ENCODE peak calls at places on chromosomes 6 and 20, in six cellular contexts. K is heart right ventricle, P is AG10803, G is stomach, V is cardiac muscle cell, S is pancreas. A is an unnamed sample.

GRCh38 chr20:13839421-13840092 is 54.7 kb downstream of the NDUFAF5 start:
- DNase-seq in G (no peak), S (no peak), K (no peak), V (no peak), P (peak), A (peak)

GRCh38 chr6:105803439-105803838 is 282.7 kb upstream of the PRDM1 start:
- DNase-seq in G (no peak), K (no peak), P (peak), V (no peak), S (no peak), A (no peak)

GRCh38 chr20:63856111-63856511 is 5.2 kb upstream of the ABHD16B start:
- DNase-seq in P (no peak), V (no peak), G (no peak), S (no peak), K (no peak), A (no peak)

GRCh38 chr6:45741437-45742166 is 274.1 kb downstream of the CLIC5 start:
- DNase-seq in K (no peak), S (no peak), V (no peak), G (peak), P (peak), A (no peak)

GRCh38 chr6:4655196-4656025 is 120.8 kb upstream of the CDYL start:
- DNase-seq in S (no peak), P (no peak), K (no peak), G (no peak), V (no peak), A (no peak)

GRCh38 chr20:43916073-43916874 is 1.6 kb downstream of the TOX2 start:
- DNase-seq in V (no peak), P (peak), S (no peak), K (no peak), G (no peak), A (no peak)

GRCh38 chr6:8530775-8531435 is 95.6 kb upstream of the SLC35B3 start:
- DNase-seq in V (peak), G (no peak), S (no peak), P (no peak), K (no peak), A (peak)

GRCh38 chr6:9494864-9495263 is 920.0 kb downstream of the TFAP2A start:
- DNase-seq in P (peak), S (no peak), V (no peak), G (no peak), K (no peak), A (no peak)

GRCh38 chr20:41347523-41348429 is 7.2 kb downstream of the LPIN3 start:
- DNase-seq in G (no peak), S (no peak), V (no peak), K (no peak), P (peak), A (no peak)

GRCh38 chr6:37473364-37474095 is 26.2 kb downstream of the CCDC167 start:
- DNase-seq in S (no peak), K (peak), V (no peak), G (peak), P (no peak), A (no peak)

GRCh38 chr20:50919567-50919966 is 11.7 kb downstream of the ADNP start:
- DNase-seq in V (no peak), S (peak), G (peak), P (peak), K (no peak), A (peak)

GRCh38 chr20:32577657-32578056 is 7.5 kb downstream of the NOL4L start:
- DNase-seq in S (no peak), P (peak), G (no peak), V (no peak), K (no peak), A (no peak)

GRCh38 chr6:100617633-100618348 is 153.1 kb upstream of the SIM1 start:
- DNase-seq in P (peak), K (no peak), G (no peak), V (no peak), S (no peak), A (peak)

GRCh38 chr6:170450946-170451761 is 102.0 kb downstream of the PSMB1 start:
- DNase-seq in V (no peak), K (peak), P (no peak), G (no peak), S (no peak), A (no peak)

GRCh38 chr6:56649053-56649769 is 6.5 kb upstream of the DST start:
- DNase-seq in G (no peak), V (peak), K (no peak), P (peak), S (no peak), A (no peak)

GRCh38 chr6:159267165-159267564 is 98.0 kb downstream of the FNDC1 start:
- DNase-seq in P (no peak), G (no peak), S (no peak), K (no peak), V (peak), A (no peak)

GRCh38 chr6:155079985-155080452 is 84.9 kb downstream of the TIAM2 start:
- DNase-seq in V (peak), K (no peak), G (no peak), P (no peak), S (no peak), A (no peak)

GRCh38 chr6:167957626-167958025 is 39.8 kb upstream of the KIF25 start:
- DNase-seq in P (no peak), K (no peak), S (no peak), G (no peak), V (no peak), A (no peak)

GRCh38 chr6:45479834-45480696 is 102.3 kb upstream of the SUPT3H start:
- DNase-seq in S (no peak), P (peak), G (no peak), K (no peak), V (no peak), A (peak)

GRCh38 chr20:10807013-10807412 is 133.2 kb upstream of the JAG1 start:
- DNase-seq in V (no peak), S (no peak), P (no peak), G (no peak), K (no peak), A (no peak)

GRCh38 chr6:41462980-41463930 is 82.9 kb upstream of the FOXP4 start:
- DNase-seq in S (peak), P (peak), V (peak), G (peak), K (peak), A (peak)

GRCh38 chr6:163113358-163113962 is 301.1 kb upstream of the QKI start:
- DNase-seq in P (no peak), V (no peak), G (no peak), K (no peak), S (no peak), A (no peak)

GRCh38 chr20:41462372-41463161 is 95.9 kb upstream of the EMILIN3 start:
- DNase-seq in G (no peak), P (no peak), S (no peak), K (no peak), V (no peak), A (no peak)

GRCh38 chr6:16059496-16059895 is 69.4 kb upstream of the MYLIP start:
- DNase-seq in P (no peak), K (no peak), G (no peak), S (no peak), V (no peak), A (no peak)

GRCh38 chr6:130906736-130907381 is 79.7 kb downstream of the SMLR1 start:
- DNase-seq in S (no peak), K (no peak), P (peak), V (no peak), G (no peak), A (no peak)

GRCh38 chr6:54267798-54268197 is 40.4 kb upstream of the TINAG start:
- DNase-seq in V (peak), P (peak), K (no peak), G (no peak), S (peak), A (no peak)

GRCh38 chr20:10553326-10553984 is 118.3 kb downstream of the SLX4IP start:
- DNase-seq in S (peak), K (peak), G (peak), P (peak), V (peak), A (peak)

GRCh38 chr6:166782541-166782940 is 155.5 kb upstream of the RPS6KA2 start:
- DNase-seq in K (no peak), V (no peak), G (no peak), P (no peak), S (no peak), A (no peak)

GRCh38 chr20:40494238-40494637 is 194.8 kb downstream of the MAFB start:
- DNase-seq in S (no peak), V (no peak), G (peak), K (no peak), P (no peak), A (no peak)

GRCh38 chr6:90284745-90285481 is 11.7 kb downstream of the BACH2 start:
- DNase-seq in G (no peak), K (no peak), V (no peak), S (no peak), P (peak), A (no peak)

GRCh38 chr6:56314683-56315523 is 67.5 kb upstream of the COL21A1 start:
- DNase-seq in K (no peak), P (peak), V (peak), S (peak), G (no peak), A (no peak)

GRCh38 chr20:59600472-59600871 is 3.9 kb upstream of the PHACTR3 start:
- DNase-seq in K (no peak), V (no peak), S (no peak), G (no peak), P (no peak), A (no peak)

GRCh38 chr20:64153410-64153809 is 10.8 kb upstream of the MYT1 start:
- DNase-seq in K (no peak), G (no peak), S (no peak), P (no peak), V (no peak), A (no peak)

GRCh38 chr6:165634076-165634475 is 29.0 kb downstream of the PDE10A start:
- DNase-seq in G (no peak), S (no peak), V (no peak), K (no peak), P (no peak), A (no peak)

GRCh38 chr20:41340327-41341055 is at the start of gene LPIN3:
- DNase-seq in G (peak), P (peak), V (peak), K (peak), S (peak), A (no peak)

GRCh38 chr6:75167851-75168250 is 38.0 kb downstream of the COL12A1 start:
- DNase-seq in P (no peak), S (no peak), K (no peak), G (no peak), V (no peak), A (no peak)

GRCh38 chr20:46073443-46073842 is 16.3 kb downstream of the NCOA5 start:
- DNase-seq in P (no peak), V (no peak), S (no peak), K (no peak), G (no peak), A (no peak)

GRCh38 chr20:46071573-46071972 is 18.2 kb downstream of the NCOA5 start:
- DNase-seq in G (no peak), V (no peak), K (no peak), S (no peak), P (no peak), A (no peak)

GRCh38 chr20:46074006-46074405 is 15.8 kb downstream of the NCOA5 start:
- DNase-seq in G (no peak), P (no peak), K (no peak), S (no peak), V (no peak), A (no peak)

GRCh38 chr20:46073024-46073423 is 16.7 kb downstream of the NCOA5 start:
- DNase-seq in P (no peak), V (no peak), S (no peak), G (no peak), K (no peak), A (no peak)

GRCh38 chr20:46070215-46070910 is 19.4 kb downstream of the NCOA5 start:
- DNase-seq in P (peak), G (no peak), K (no peak), V (no peak), S (no peak), A (peak)
- TF ChIP-seq CTCF in P (no peak), G (no peak), K (no peak), V (no peak), S (no peak), A (no peak)

GRCh38 chr6:43426928-43427405 is 374 bp upstream of the ABCC10 start:
- DNase-seq in P (no peak), G (no peak), K (no peak), S (no peak), V (no peak), A (no peak)

GRCh38 chr6:43428112-43428570 is 800 bp downstream of the ABCC10 start:
- DNase-seq in K (no peak), G (no peak), P (no peak), V (no peak), S (no peak), A (no peak)

GRCh38 chr6:43432009-43432945 is 4.9 kb downstream of the ABCC10 start:
- DNase-seq in S (no peak), V (no peak), G (no peak), K (no peak), P (no peak), A (no peak)

GRCh38 chr6:43427406-43428111 is at the start of gene ABCC10:
- DNase-seq in S (peak), G (peak), V (peak), P (peak), K (peak), A (peak)

GRCh38 chr6:43428874-43429273 is 1.5 kb downstream of the ABCC10 start:
- DNase-seq in K (no peak), P (no peak), V (no peak), S (no peak), G (no peak), A (no peak)
- H3K4me3 ChIP-seq in K (no peak), P (peak), V (no peak), S (no peak), G (peak), A (peak)

DNA sequence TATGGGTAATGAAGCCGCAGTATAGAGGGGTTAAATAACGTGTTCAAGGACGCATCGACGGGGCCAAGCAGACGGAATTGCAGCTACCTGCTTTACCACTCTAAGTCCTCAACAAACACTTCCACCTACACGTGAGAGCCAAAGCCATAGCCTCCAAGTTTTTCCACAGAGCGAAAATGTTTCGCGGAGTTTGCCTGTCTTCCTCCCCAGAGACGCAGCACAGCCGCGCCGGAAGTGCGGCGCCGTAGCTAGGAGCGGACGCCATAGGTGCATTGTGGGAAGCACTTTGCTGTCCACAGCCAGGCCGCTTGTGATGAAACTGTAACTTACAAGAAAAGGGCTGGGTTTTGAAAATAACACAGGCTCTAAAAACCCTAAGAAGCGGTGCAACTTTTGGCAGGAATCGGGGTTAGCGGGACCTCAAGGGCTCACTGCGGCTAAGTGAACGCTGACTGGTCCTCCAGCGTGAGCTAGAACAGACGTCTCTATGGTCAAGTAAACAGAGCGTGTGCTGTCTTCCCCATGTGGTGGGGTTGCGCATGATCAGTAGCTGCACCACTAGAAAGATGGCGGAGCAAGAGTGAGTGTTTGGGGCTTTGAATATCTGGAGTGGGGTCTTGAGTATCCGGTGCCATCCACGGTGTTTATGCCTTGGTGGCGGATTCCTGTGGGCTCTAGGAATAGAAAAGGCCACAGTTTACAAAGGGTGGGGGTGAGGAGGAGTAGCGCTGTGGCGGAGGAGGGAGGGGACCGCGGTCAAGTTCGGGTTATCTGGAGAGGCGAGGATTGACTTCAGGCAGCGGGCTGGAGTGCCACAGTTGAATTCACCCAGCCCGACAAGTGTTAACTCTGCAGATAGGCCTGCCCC is at the start of gene RPL7L1:
- DNase-seq in P (peak), V (peak), K (peak), G (peak), S (peak), A (no peak)
- TF ChIP-seq CTCF in P (peak), V (no peak), K (peak), G (peak), S (no peak), A (no peak)

GRCh38 chr6:209432-210103 is 82.7 kb upstream of the DUSP22 start:
- DNase-seq in V (no peak), S (no peak), P (no peak), K (no peak), G (no peak), A (no peak)
- H3K4me3 ChIP-seq in V (no peak), S (no peak), P (no peak), K (no peak), G (peak), A (no peak)

GRCh38 chr6:28866342-28867077 is 57.3 kb downstream of the TRIM27 start:
- DNase-seq in G (peak), S (peak), K (peak), P (peak), V (peak), A (no peak)

GRCh38 chr6:28863607-28864320 is 60.0 kb downstream of the TRIM27 start:
- DNase-seq in P (peak), K (peak), V (peak), G (peak), S (peak), A (no peak)

GRCh38 chr6:28862077-28862476 is 61.7 kb downstream of the TRIM27 start:
- DNase-seq in P (no peak), G (no peak), K (no peak), S (no peak), V (no peak), A (no peak)

GRCh38 chr6:28867078-28867414 is 56.7 kb downstream of the TRIM27 start:
- DNase-seq in G (no peak), S (no peak), V (no peak), K (no peak), P (peak), A (no peak)

GRCh38 chr6:28864321-28864923 is 59.4 kb downstream of the TRIM27 start:
- DNase-seq in K (peak), S (no peak), V (no peak), G (no peak), P (no peak), A (no peak)
- TF ChIP-seq CTCF in K (no peak), S (no peak), V (no peak), G (no peak), P (peak), A (no peak)

DNA sequence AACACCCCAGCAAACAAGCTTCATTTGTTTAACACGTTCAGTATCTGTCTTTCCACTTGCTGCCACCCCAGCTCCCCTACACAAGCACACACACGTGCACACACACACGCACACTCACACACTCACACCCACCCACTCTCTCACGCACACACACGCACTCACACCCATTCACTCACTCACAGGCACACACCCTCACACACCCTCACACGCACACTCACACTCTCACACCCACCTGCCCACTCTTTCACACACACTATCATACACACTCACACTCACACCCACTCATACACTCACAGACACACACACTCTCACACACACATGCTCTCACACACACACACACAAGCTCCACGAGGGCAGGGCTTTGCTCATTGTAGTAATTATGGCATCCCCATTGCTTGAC is 378.8 kb upstream of the SULF2 start:
- DNase-seq in P (no peak), S (no peak), G (no peak), V (no peak), K (no peak), A (no peak)
- H3K4me3 ChIP-seq in P (no peak), S (no peak), G (no peak), V (no peak), K (no peak), A (no peak)

DNA sequence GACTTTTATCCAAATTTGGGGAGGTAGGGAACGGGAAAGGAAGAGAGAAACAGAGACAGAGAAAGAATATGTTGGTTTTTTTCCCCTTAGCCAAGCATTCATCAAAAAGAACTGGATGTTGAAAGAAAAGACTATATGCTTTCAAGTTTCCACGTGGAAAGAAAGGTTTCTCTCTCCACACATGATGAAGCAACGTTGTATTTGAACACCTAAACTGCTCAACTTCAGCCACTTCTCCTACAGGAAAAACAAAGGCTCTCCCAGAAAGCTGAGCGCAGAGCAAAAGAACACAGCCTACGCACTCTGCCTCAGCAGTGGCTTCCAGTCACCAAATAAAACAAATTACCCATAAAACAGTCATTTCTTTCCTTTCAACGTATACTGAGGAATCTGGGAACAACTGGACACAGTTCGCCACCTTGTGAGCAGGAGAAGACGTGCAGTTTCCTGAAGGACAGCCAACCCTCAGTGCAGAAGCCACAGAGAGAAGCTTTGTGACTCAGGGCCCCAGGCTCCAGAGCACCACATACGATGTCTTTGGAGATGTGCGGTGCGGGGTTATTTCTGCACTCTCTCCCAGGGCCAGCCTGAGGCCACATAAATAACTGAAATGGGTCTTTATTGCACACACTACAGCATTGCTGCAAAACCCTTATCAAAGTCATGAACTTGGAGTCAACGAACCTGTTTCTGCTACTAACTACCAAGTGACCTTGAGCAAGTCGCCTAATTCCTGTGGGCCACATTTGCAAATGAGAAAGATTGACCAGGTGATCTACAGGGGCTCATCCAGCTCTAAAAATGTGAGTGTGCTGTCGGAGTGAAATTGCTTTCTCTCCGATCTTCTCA is 10.1 kb downstream of the IL17F start:
- DNase-seq in G (peak), K (no peak), P (peak), S (peak), V (peak), A (peak)
- TF ChIP-seq CTCF in G (peak), K (peak), P (peak), S (peak), V (peak), A (peak)

A was measured in kidney epithelial cell.